ENCODE peak calls at places on chromosomes 5 and 9, in five cellular contexts. C, S, G, T and O are unnamed samples.

GRCh38 chr5:91126448-91126847 is 256.7 kb downstream of the ARRDC3 start:
- DNase-seq in C (no peak), S (no peak), G (peak), T (peak), O (no peak)

GRCh38 chr9:113349434-113350337 is at the start of gene BSPRY:
- DNase-seq in C (no peak), S (peak), G (no peak), T (no peak), O (peak)

GRCh38 chr9:23123048-23123632 is 676.5 kb downstream of the DMRTA1 start:
- DNase-seq in C (peak), S (peak), G (peak), T (peak), O (no peak)

GRCh38 chr9:136093995-136094881 is 851 bp downstream of the NACC2 start:
- DNase-seq in C (peak), S (peak), G (peak), T (peak), O (peak)

GRCh38 chr5:14806452-14806851 is 65.1 kb downstream of the ANKH start:
- DNase-seq in C (no peak), S (no peak), G (peak), T (peak), O (no peak)

GRCh38 chr9:2874001-2874750 is 30.3 kb upstream of the PUM3 start:
- DNase-seq in C (no peak), S (no peak), G (no peak), T (peak), O (no peak)

GRCh38 chr5:116652903-116653302 is 78.3 kb upstream of the SEMA6A start:
- DNase-seq in C (no peak), S (no peak), G (no peak), T (no peak), O (no peak)

GRCh38 chr5:115068239-115069086 is 101.2 kb downstream of the TRIM36 start:
- DNase-seq in C (peak), S (peak), G (peak), T (peak), O (no peak)

GRCh38 chr5:53167836-53168235 is 58.3 kb upstream of the MOCS2 start:
- DNase-seq in C (no peak), S (no peak), G (peak), T (peak), O (no peak)

GRCh38 chr5:6471252-6471651 is 22.6 kb downstream of the UBE2QL1 start:
- DNase-seq in C (no peak), S (no peak), G (no peak), T (no peak), O (no peak)